ENCODE peak calls at places on chromosomes 13 and 19, in seven cellular contexts. W, K, D, U, L, I and S are unnamed samples.

GRCh38 chr13:73754727-73755292 is 379.4 kb downstream of the KLF12 start:
- DNase-seq in W (no peak), K (peak; percentile 28), D (peak; percentile 50), U (no peak), L (peak; percentile 45), I (no peak), S (peak; percentile 45)

GRCh38 chr13:33194820-33195692 is 90.5 kb downstream of the STARD13 start:
- DNase-seq in W (no peak), K (no peak), D (no peak), U (no peak), L (peak; percentile 44), I (no peak), S (no peak)

GRCh38 chr19:31330237-31330636 is 19.0 kb downstream of the TSHZ3 start:
- DNase-seq in W (no peak), K (no peak), D (no peak), U (no peak), L (no peak), I (no peak), S (no peak)

GRCh38 chr13:113796948-113797676 is 38.1 kb downstream of the TMEM255B start:
- DNase-seq in W (no peak), K (no peak), D (no peak), U (no peak), L (no peak), I (no peak), S (no peak)

GRCh38 chr19:51501594-51502263 is at the start of gene SIGLEC12:
- DNase-seq in W (peak; percentile 43), K (no peak), D (no peak), U (peak; percentile 22), L (no peak), I (no peak), S (no peak)

GRCh38 chr13:102678339-102679122 is 16.3 kb downstream of the METTL21C start:
- DNase-seq in W (no peak), K (no peak), D (no peak), U (peak; percentile 64), L (no peak), I (no peak), S (no peak)

GRCh38 chr13:85170372-85170771 is 628.8 kb downstream of the SLITRK6 start:
- DNase-seq in W (no peak), K (no peak), D (no peak), U (no peak), L (no peak), I (no peak), S (no peak)

GRCh38 chr13:35255241-35255640 is 221.2 kb downstream of the MAB21L1 start:
- DNase-seq in W (no peak), K (no peak), D (no peak), U (no peak), L (no peak), I (no peak), S (no peak)

GRCh38 chr13:96935971-96936370 is 58.3 kb downstream of the OXGR1 start:
- DNase-seq in W (no peak), K (no peak), D (no peak), U (no peak), L (no peak), I (no peak), S (no peak)

GRCh38 chr19:38734426-38735256 is 9.6 kb downstream of the CAPN12 start:
- DNase-seq in W (peak; percentile 38), K (peak; percentile 24), D (no peak), U (no peak), L (peak; percentile 48), I (no peak), S (peak; percentile 54)

GRCh38 chr19:45097776-45098520 is 5.0 kb downstream of the PPP1R37 start:
- DNase-seq in W (peak; percentile 73), K (no peak), D (no peak), U (peak; percentile 92), L (peak; percentile 95), I (no peak), S (no peak)

GRCh38 chr19:2503521-2504109 is 27.7 kb downstream of the GADD45B start:
- DNase-seq in W (no peak), K (peak; percentile 37), D (no peak), U (no peak), L (peak; percentile 77), I (peak; percentile 62), S (peak; percentile 54)

GRCh38 chr13:113141591-113141950 is 16.9 kb upstream of the PROZ start:
- DNase-seq in W (no peak), K (no peak), D (no peak), U (no peak), L (no peak), I (no peak), S (no peak)

GRCh38 chr13:102002271-102002670 is 399.6 kb downstream of the FGF14 start:
- DNase-seq in W (no peak), K (no peak), D (no peak), U (no peak), L (no peak), I (no peak), S (no peak)

GRCh38 chr13:20461481-20461859 is 64.2 kb downstream of the CRYL1 start:
- DNase-seq in W (no peak), K (no peak), D (no peak), U (no peak), L (peak; percentile 40), I (no peak), S (no peak)

GRCh38 chr13:46698910-46699460 is 98.0 kb downstream of the ESD start:
- DNase-seq in W (no peak), K (no peak), D (no peak), U (no peak), L (no peak), I (no peak), S (no peak)

GRCh38 chr19:40257096-40257517 is 28.0 kb downstream of the AKT2 start:
- DNase-seq in W (peak; percentile 92), K (no peak), D (no peak), U (peak; percentile 98), L (no peak), I (no peak), S (no peak)

GRCh38 chr19:49327878-49328544 is 3.0 kb upstream of the SLC6A16 start:
- DNase-seq in W (no peak), K (peak; percentile 35), D (no peak), U (no peak), L (peak; percentile 29), I (no peak), S (no peak)

GRCh38 chr19:50669319-50670101 is 20.3 kb downstream of the C19orf81 start:
- DNase-seq in W (no peak), K (peak; percentile 45), D (peak; percentile 51), U (no peak), L (peak; percentile 18), I (no peak), S (peak; percentile 12)

GRCh38 chr13:97621631-97622030 is 187.7 kb downstream of the RAP2A start:
- DNase-seq in W (no peak), K (no peak), D (peak; percentile 16), U (no peak), L (no peak), I (no peak), S (no peak)

GRCh38 chr19:46928951-46929350 is 68.2 kb downstream of the ARHGAP35 start:
- DNase-seq in W (no peak), K (no peak), D (no peak), U (no peak), L (peak; percentile 69), I (no peak), S (no peak)

GRCh38 chr13:44068737-44069136 is 189.0 kb downstream of the LACC1 start:
- DNase-seq in W (no peak), K (no peak), D (no peak), U (no peak), L (peak; percentile 77), I (no peak), S (no peak)

GRCh38 chr13:59274958-59275727 is 888.6 kb downstream of the DIAPH3 start:
- DNase-seq in W (no peak), K (no peak), D (no peak), U (no peak), L (no peak), I (no peak), S (no peak)